ENCODE peak calls at places on chromosome 16, in ten cellular contexts. T, D, K, J, U, Q, G, V, S and M are unnamed samples.

GRCh38 chr16:921321-921905 is 49.4 kb downstream of the LMF1 start:
- DNase-seq in T (no peak), D (no peak), K (peak), J (no peak), U (no peak), Q (no peak), G (no peak), V (no peak), S (no peak), M (no peak)

GRCh38 chr16:81403601-81404391 is 40.8 kb upstream of the CMIP start:
- DNase-seq in T (peak), D (peak), K (peak), J (peak), U (peak), Q (peak), G (no peak), V (peak), S (peak), M (peak)

GRCh38 chr16:84153660-84154214 is 8.6 kb downstream of the DNAAF1 start:
- DNase-seq in T (no peak), D (no peak), K (no peak), J (no peak), U (no peak), Q (no peak), G (no peak), V (no peak), S (no peak), M (no peak)

GRCh38 chr16:65728652-65729051 is 606.8 kb upstream of the CDH11 start:
- DNase-seq in T (no peak), D (no peak), K (no peak), J (no peak), U (no peak), Q (no peak), G (no peak), V (no peak), S (no peak), M (no peak)

GRCh38 chr16:23466162-23466885 is 13.3 kb upstream of the COG7 start:
- DNase-seq in T (no peak), D (no peak), K (peak), J (no peak), U (no peak), Q (peak), G (peak), V (no peak), S (no peak), M (no peak)

GRCh38 chr16:75648265-75649076 is 898 bp downstream of the TERF2IP start:
- DNase-seq in T (peak), D (peak), K (peak), J (peak), U (peak), Q (peak), G (no peak), V (peak), S (peak), M (peak)

GRCh38 chr16:70156207-70156978 is 17.2 kb upstream of the CLEC18C start:
- DNase-seq in T (no peak), D (no peak), K (no peak), J (no peak), U (no peak), Q (no peak), G (no peak), V (no peak), S (peak), M (no peak)

GRCh38 chr16:8661703-8662102 is 12.7 kb upstream of the ABAT start:
- DNase-seq in T (no peak), D (no peak), K (no peak), J (no peak), U (no peak), Q (no peak), G (no peak), V (no peak), S (no peak), M (no peak)

GRCh38 chr16:61993076-61993475 is 43.2 kb downstream of the CDH8 start:
- DNase-seq in T (no peak), D (no peak), K (no peak), J (no peak), U (no peak), Q (no peak), G (no peak), V (no peak), S (no peak), M (no peak)

GRCh38 chr16:84124529-84125073 is 7.9 kb upstream of the MBTPS1 start:
- DNase-seq in T (no peak), D (no peak), K (no peak), J (no peak), U (no peak), Q (no peak), G (no peak), V (no peak), S (no peak), M (no peak)

GRCh38 chr16:17358350-17358749 is 112.4 kb downstream of the XYLT1 start:
- DNase-seq in T (no peak), D (no peak), K (no peak), J (no peak), U (no peak), Q (no peak), G (no peak), V (no peak), S (no peak), M (no peak)

GRCh38 chr16:27040671-27041070 is 26.1 kb upstream of the C16orf82 start:
- DNase-seq in T (no peak), D (no peak), K (no peak), J (no peak), U (no peak), Q (no peak), G (no peak), V (no peak), S (no peak), M (no peak)

GRCh38 chr16:83589576-83589975 is 218.2 kb upstream of the HSBP1 start:
- DNase-seq in T (no peak), D (no peak), K (no peak), J (no peak), U (no peak), Q (no peak), G (no peak), V (no peak), S (no peak), M (no peak)

GRCh38 chr16:51359141-51359960 is 208.3 kb upstream of the SALL1 start:
- DNase-seq in T (no peak), D (peak), K (peak), J (peak), U (no peak), Q (no peak), G (no peak), V (peak), S (no peak), M (no peak)

GRCh38 chr16:80664226-80664625 is 123.4 kb downstream of the DYNLRB2 start:
- DNase-seq in T (no peak), D (no peak), K (no peak), J (no peak), U (no peak), Q (no peak), G (no peak), V (no peak), S (no peak), M (no peak)

GRCh38 chr16:70418274-70418992 is 20.5 kb downstream of the ST3GAL2 start:
- DNase-seq in T (no peak), D (no peak), K (no peak), J (peak), U (no peak), Q (no peak), G (no peak), V (no peak), S (peak), M (no peak)

GRCh38 chr16:11597737-11598136 is 11.0 kb upstream of the LITAF start:
- DNase-seq in T (no peak), D (peak), K (peak), J (no peak), U (peak), Q (no peak), G (no peak), V (no peak), S (no peak), M (no peak)

GRCh38 chr16:66503030-66503429 is 46.9 kb downstream of the TK2 start:
- DNase-seq in T (no peak), D (peak), K (no peak), J (no peak), U (no peak), Q (no peak), G (no peak), V (no peak), S (no peak), M (no peak)

GRCh38 chr16:4350365-4350786 is 745 bp downstream of the PAM16 start:
- DNase-seq in T (no peak), D (no peak), K (no peak), J (no peak), U (no peak), Q (no peak), G (no peak), V (no peak), S (no peak), M (no peak)

GRCh38 chr16:11465675-11466074 is 120.4 kb downstream of the RMI2 start:
- DNase-seq in T (no peak), D (no peak), K (no peak), J (no peak), U (no peak), Q (no peak), G (no peak), V (no peak), S (no peak), M (no peak)

GRCh38 chr16:78292726-78293380 is 193.4 kb downstream of the WWOX start:
- DNase-seq in T (no peak), D (peak), K (no peak), J (no peak), U (no peak), Q (no peak), G (no peak), V (peak), S (no peak), M (no peak)

GRCh38 chr16:57591086-57591869 is 37.2 kb upstream of the ADGRG1 start:
- DNase-seq in T (peak), D (peak), K (peak), J (peak), U (peak), Q (peak), G (no peak), V (peak), S (peak), M (peak)

GRCh38 chr16:79061199-79061598 is 539.3 kb downstream of the MAF start:
- DNase-seq in T (no peak), D (no peak), K (no peak), J (no peak), U (no peak), Q (no peak), G (no peak), V (no peak), S (no peak), M (no peak)

DNA sequence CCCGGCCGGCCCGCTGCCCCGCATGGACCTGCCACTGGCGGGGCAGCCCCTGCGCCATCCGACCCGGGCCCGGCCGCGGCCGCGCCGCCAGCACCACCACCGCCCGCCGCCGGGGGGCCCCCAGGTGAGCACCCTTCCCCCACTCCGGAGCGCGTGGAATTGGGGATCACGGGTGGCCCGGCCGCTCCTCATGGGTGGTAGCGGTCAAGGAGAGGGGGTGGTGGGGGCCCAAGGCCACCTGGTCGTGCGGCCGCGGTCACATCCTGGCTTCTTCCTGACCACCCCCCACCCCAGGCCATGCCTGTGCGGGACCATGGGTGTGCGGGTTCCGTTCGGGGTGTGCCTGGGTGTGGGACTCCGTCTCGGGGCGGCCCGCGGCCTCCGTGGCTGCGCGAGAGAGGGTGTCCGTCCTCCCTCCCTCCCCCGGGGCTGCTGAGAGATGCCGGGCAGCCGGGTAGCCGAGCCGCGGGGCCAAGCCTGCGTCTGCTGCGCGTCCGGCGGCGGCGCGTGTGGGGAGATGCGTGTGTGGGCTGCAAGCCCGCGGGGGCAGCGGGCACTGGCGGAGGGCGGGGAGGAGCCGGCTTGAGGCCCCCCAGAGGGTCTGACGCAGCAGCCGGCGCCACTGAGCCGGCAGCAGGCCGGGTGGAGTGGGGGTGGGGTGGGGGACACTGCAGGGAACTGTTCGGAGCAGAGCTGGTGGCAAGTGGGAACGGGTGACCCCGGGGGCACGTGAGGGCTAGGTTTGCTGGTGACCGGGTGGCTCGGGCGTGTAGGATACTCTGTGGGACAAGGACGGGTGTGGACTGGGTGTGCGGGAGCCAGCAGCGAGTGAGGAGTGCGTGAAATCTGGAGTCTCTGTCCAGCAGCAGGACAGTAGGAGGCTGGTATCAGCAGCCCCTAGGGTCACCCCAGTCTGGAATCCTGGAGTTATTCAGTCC is 6.7 kb downstream of the ACD start:
- DNase-seq in T (no peak), D (no peak), K (peak), J (no peak), U (no peak), Q (no peak), G (no peak), V (no peak), S (no peak), M (no peak)
- TF ChIP-seq CTCF in T (no peak), D (no peak), K (peak), J (peak), U (peak), Q (no peak), G (peak), V (peak), S (no peak), M (peak)

DNA sequence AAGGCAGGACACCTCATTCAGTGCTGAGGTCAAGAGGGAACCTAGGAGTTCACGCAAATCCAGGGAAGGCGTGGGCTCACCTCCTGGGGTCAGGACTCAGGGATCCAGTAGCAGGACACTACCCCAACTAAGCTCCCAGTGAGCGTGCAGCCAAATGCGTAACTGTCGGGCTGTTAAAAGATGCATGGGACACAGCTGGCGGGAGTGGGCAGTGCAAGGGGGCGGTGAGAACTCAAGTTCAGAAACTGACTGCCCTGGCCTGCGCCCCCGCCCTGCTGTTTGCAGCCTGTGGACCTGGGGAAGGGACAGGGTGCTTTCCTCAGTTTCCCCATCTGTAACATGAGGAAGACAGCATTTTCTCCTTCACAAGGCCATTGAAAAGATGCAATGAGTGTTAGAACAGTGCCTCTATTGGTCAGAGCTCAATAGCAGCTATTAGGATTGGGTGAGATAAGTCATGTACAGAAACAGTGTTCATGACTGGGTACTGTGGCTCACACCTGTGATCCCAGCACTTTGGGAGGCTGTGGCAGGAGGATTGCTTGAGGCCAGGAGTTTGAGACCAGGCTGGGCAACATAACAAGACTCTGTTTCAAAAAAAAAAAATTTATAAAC is 20.2 kb downstream of the CDIPT start:
- DNase-seq in T (no peak), D (no peak), K (no peak), J (no peak), U (no peak), Q (no peak), G (no peak), V (no peak), S (no peak), M (no peak)
- TF ChIP-seq CTCF in T (no peak), D (no peak), K (no peak), J (peak), U (no peak), Q (peak), G (no peak), V (no peak), S (peak), M (no peak)

DNA sequence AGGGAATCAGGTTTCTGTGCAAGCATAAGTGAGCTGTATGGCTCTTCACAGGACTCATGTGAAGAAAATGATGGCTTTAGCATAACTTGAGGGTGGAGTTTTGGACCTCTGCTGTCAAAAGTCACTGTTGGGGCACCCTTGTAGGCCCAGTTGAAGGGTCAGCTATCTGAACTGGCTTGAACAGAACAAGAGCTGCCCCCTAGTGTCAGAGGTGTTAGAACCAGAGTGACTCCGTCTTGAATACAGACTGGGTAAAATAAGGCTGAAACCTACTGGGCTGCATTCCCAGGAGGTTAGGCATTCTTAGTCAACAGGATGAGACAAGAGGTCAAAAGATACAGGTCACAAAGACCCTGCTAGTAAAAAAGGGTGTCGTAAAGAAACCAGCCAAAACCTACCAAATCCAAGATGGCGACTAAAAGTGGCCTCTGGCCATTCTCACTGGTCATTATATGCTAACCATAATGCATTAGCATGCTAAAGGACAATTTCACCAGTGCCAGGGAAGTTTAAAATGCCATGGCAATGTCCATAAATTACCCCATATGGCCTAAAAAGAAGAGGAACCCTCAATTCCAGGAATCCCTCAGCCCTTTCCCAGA is 484.0 kb upstream of the ERCC4 start:
- DNase-seq in T (no peak), D (no peak), K (no peak), J (peak), U (no peak), Q (no peak), G (no peak), V (no peak), S (no peak), M (peak)
- TF ChIP-seq CTCF in T (no peak), D (no peak), K (no peak), J (peak), U (no peak), Q (no peak), G (no peak), V (no peak), S (peak), M (no peak)

DNA sequence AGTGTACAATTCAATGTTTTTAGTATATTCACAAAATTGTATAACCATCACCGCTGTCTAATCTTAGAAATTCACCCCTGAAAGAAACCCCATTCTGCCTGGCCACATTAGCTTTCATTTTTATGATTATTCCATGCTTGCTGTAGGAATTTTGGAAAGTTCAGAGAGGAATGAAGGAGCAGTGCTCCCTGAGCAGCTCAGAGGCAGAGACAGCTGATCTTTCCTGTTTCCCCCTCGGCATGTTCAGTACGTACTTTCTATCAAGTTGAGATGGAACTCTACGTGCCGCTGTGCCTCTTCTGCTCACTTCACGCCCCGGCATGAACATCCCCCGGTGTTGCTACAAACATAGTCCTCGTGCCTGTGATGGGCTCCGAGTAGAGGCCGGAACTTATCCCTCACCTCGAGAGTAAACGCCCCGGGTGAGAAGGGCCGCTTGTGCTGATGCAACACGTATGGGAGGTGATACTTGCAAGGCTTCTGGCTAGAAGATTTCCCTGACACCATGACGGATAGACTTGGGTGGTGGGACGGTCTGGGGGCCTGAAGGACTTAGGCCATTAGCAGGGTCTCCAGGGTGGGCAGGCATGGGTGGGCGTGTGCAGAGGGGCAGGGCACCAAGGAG is 79.2 kb upstream of the CIBAR2 start:
- DNase-seq in T (no peak), D (no peak), K (peak), J (no peak), U (no peak), Q (no peak), G (no peak), V (no peak), S (no peak), M (no peak)
- TF ChIP-seq CTCF in T (no peak), D (no peak), K (no peak), J (no peak), U (no peak), Q (no peak), G (no peak), V (no peak), S (no peak), M (no peak)